ENCODE peak calls at places on chromosomes 3 and 15, in ten cellular contexts. One of them, this sample, is unnamed.

GRCh38 chr15:100738614-100739013 is 136.2 kb downstream of the ASB7 start:
- DNase-seq in fibroblast of the aortic adventitia: no peak
- DNase-seq in endodermal cell: no peak
- DNase-seq in A549: no peak
- DNase-seq in GM23338: no peak
- DNase-seq in left ventricle myocardium inferior: no peak
- DNase-seq in OCI-LY7: no peak
- DNase-seq in BJ: no peak
- DNase-seq in kidney: no peak
- DNase-seq in lower leg skin: no peak
- DNase-seq in this sample: no peak

GRCh38 chr3:52245322-52246263 is at the start of gene PPM1M:
- DNase-seq in kidney: peak
- DNase-seq in left ventricle myocardium inferior: peak
- DNase-seq in OCI-LY7: no peak
- DNase-seq in fibroblast of the aortic adventitia: peak
- DNase-seq in GM23338: peak
- DNase-seq in A549: peak
- DNase-seq in lower leg skin: no peak
- DNase-seq in BJ: no peak
- DNase-seq in endodermal cell: peak
- DNase-seq in this sample: peak

GRCh38 chr3:39383190-39383912 is at the start of gene SLC25A38:
- DNase-seq in BJ: peak
- DNase-seq in left ventricle myocardium inferior: peak
- DNase-seq in GM23338: peak
- DNase-seq in endodermal cell: peak
- DNase-seq in OCI-LY7: peak
- DNase-seq in kidney: peak
- DNase-seq in lower leg skin: peak
- DNase-seq in fibroblast of the aortic adventitia: peak
- DNase-seq in A549: peak
- DNase-seq in this sample: peak

GRCh38 chr3:53180305-53181023 is 19.5 kb downstream of the PRKCD start:
- DNase-seq in A549: no peak
- DNase-seq in BJ: no peak
- DNase-seq in lower leg skin: no peak
- DNase-seq in left ventricle myocardium inferior: no peak
- DNase-seq in GM23338: no peak
- DNase-seq in endodermal cell: no peak
- DNase-seq in fibroblast of the aortic adventitia: no peak
- DNase-seq in OCI-LY7: peak
- DNase-seq in kidney: peak
- DNase-seq in this sample: no peak

GRCh38 chr3:67957268-67957667 is 302.9 kb upstream of the SUCLG2 start:
- DNase-seq in GM23338: no peak
- DNase-seq in endodermal cell: no peak
- DNase-seq in lower leg skin: no peak
- DNase-seq in left ventricle myocardium inferior: no peak
- DNase-seq in fibroblast of the aortic adventitia: no peak
- DNase-seq in kidney: no peak
- DNase-seq in OCI-LY7: no peak
- DNase-seq in BJ: no peak
- DNase-seq in A549: no peak
- DNase-seq in this sample: no peak

GRCh38 chr3:78703944-78704343 is 1063.9 kb downstream of the ROBO1 start:
- DNase-seq in lower leg skin: no peak
- DNase-seq in fibroblast of the aortic adventitia: peak
- DNase-seq in GM23338: no peak
- DNase-seq in BJ: no peak
- DNase-seq in kidney: no peak
- DNase-seq in OCI-LY7: no peak
- DNase-seq in endodermal cell: no peak
- DNase-seq in left ventricle myocardium inferior: no peak
- DNase-seq in A549: no peak
- DNase-seq in this sample: peak

GRCh38 chr3:157412323-157412845 is 24.3 kb upstream of the PTX3 start:
- DNase-seq in OCI-LY7: no peak
- DNase-seq in kidney: no peak
- DNase-seq in GM23338: no peak
- DNase-seq in BJ: no peak
- DNase-seq in endodermal cell: no peak
- DNase-seq in fibroblast of the aortic adventitia: no peak
- DNase-seq in lower leg skin: no peak
- DNase-seq in left ventricle myocardium inferior: no peak
- DNase-seq in A549: no peak
- DNase-seq in this sample: no peak

GRCh38 chr3:196327405-196327804 is 9.4 kb upstream of the DYNLT2B start:
- DNase-seq in GM23338: peak
- DNase-seq in BJ: no peak
- DNase-seq in OCI-LY7: no peak
- DNase-seq in lower leg skin: no peak
- DNase-seq in kidney: no peak
- DNase-seq in A549: no peak
- DNase-seq in fibroblast of the aortic adventitia: no peak
- DNase-seq in endodermal cell: peak
- DNase-seq in left ventricle myocardium inferior: no peak
- DNase-seq in this sample: no peak

GRCh38 chr15:68427366-68427765 is 4.6 kb downstream of the ITGA11 start:
- DNase-seq in A549: no peak
- DNase-seq in OCI-LY7: peak
- DNase-seq in left ventricle myocardium inferior: no peak
- DNase-seq in BJ: no peak
- DNase-seq in GM23338: no peak
- DNase-seq in fibroblast of the aortic adventitia: peak
- DNase-seq in lower leg skin: no peak
- DNase-seq in endodermal cell: peak
- DNase-seq in kidney: peak
- DNase-seq in this sample: no peak

GRCh38 chr3:42019144-42019952 is 57.4 kb upstream of the ULK4 start:
- DNase-seq in left ventricle myocardium inferior: no peak
- DNase-seq in OCI-LY7: no peak
- DNase-seq in fibroblast of the aortic adventitia: no peak
- DNase-seq in BJ: no peak
- DNase-seq in endodermal cell: no peak
- DNase-seq in lower leg skin: no peak
- DNase-seq in A549: no peak
- DNase-seq in kidney: no peak
- DNase-seq in GM23338: no peak
- DNase-seq in this sample: no peak

GRCh38 chr3:50123394-50124361 is 31.4 kb upstream of the SEMA3F start:
- DNase-seq in GM23338: peak
- DNase-seq in BJ: no peak
- DNase-seq in OCI-LY7: no peak
- DNase-seq in lower leg skin: no peak
- DNase-seq in A549: no peak
- DNase-seq in fibroblast of the aortic adventitia: no peak
- DNase-seq in left ventricle myocardium inferior: no peak
- DNase-seq in kidney: peak
- DNase-seq in endodermal cell: peak
- DNase-seq in this sample: no peak

GRCh38 chr3:108818404-108818803 is 4.2 kb upstream of the TRAT1 start:
- DNase-seq in kidney: no peak
- DNase-seq in GM23338: peak
- DNase-seq in OCI-LY7: peak
- DNase-seq in fibroblast of the aortic adventitia: no peak
- DNase-seq in left ventricle myocardium inferior: no peak
- DNase-seq in lower leg skin: no peak
- DNase-seq in BJ: no peak
- DNase-seq in endodermal cell: peak
- DNase-seq in A549: peak
- DNase-seq in this sample: peak
- TF ChIP-seq CTCF in kidney: peak
- TF ChIP-seq CTCF in GM23338: peak
- TF ChIP-seq CTCF in OCI-LY7: peak
- TF ChIP-seq CTCF in fibroblast of the aortic adventitia: no peak
- TF ChIP-seq CTCF in left ventricle myocardium inferior: no peak
- TF ChIP-seq CTCF in lower leg skin: no peak
- TF ChIP-seq CTCF in BJ: no peak
- TF ChIP-seq CTCF in endodermal cell: peak
- TF ChIP-seq CTCF in A549: peak
- TF ChIP-seq CTCF in this sample: peak

DNA sequence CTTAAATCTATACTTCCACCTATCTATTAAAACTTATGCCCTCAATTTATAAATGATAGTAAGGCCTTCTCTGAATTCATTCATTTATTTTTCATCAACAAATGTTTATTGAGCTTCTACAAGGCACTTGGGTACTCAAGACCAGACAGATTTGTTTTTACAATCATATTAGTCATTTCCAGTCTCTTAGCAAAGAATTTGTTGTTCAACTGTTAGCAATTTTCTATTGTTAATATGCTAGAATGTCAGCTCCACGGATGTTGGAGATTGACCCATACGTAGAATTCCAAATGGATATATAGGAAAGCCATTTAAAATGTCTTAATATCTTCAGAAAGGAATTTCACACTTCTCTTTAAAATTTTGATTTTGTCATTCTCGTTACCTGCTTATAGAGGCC is 36.7 kb downstream of the ZBTB38 start:
- DNase-seq in A549: no peak
- DNase-seq in fibroblast of the aortic adventitia: peak
- DNase-seq in kidney: no peak
- DNase-seq in lower leg skin: no peak
- DNase-seq in BJ: no peak
- DNase-seq in GM23338: no peak
- DNase-seq in left ventricle myocardium inferior: no peak
- DNase-seq in OCI-LY7: no peak
- DNase-seq in endodermal cell: no peak
- DNase-seq in this sample: peak
- H3K4me3 ChIP-seq in A549: no peak
- H3K4me3 ChIP-seq in fibroblast of the aortic adventitia: no peak
- H3K4me3 ChIP-seq in kidney: no peak
- H3K4me3 ChIP-seq in lower leg skin: no peak
- H3K4me3 ChIP-seq in BJ: no peak
- H3K4me3 ChIP-seq in GM23338: no peak
- H3K4me3 ChIP-seq in left ventricle myocardium inferior: peak
- H3K4me3 ChIP-seq in OCI-LY7: no peak
- H3K4me3 ChIP-seq in endodermal cell: no peak
- H3K4me3 ChIP-seq in this sample: no peak

DNA sequence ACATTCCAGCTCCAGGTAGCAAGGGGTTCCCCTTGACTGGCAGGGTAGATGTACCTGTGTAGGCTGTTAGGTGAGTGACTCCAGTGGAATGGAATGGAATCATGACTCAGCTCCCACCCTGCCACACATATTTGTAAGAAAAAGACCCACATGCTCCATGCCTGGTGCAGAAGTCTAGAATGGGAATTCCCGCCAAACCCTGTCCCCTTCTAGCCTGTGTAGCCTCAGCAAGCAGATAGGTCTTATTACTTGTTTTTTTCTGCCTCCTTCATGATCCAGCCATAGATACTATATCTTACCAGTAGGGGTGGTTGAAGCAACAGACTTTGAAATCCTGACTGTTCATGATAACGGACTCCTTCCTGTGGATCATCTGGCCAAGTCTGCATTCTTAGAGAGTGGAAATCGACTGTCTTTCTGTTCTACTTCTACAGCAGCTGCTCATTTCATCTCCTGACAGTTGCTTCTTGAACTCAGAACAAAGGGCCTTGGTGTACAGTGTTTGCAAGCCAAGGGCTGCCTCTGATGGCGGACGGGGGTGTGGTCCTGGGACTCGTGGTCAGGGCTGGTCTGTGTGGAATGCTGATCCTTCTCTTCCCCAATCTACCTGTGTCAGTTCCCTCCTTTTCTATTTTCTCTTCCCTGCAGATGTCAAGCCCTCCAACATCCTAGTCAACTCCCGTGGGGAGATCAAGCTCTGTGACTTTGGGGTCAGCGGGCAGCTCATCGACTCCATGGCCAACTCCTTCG is 16.3 kb downstream of the SNAPC5 start:
- DNase-seq in endodermal cell: no peak
- DNase-seq in kidney: no peak
- DNase-seq in GM23338: no peak
- DNase-seq in BJ: no peak
- DNase-seq in left ventricle myocardium inferior: no peak
- DNase-seq in OCI-LY7: no peak
- DNase-seq in A549: no peak
- DNase-seq in fibroblast of the aortic adventitia: no peak
- DNase-seq in lower leg skin: no peak
- DNase-seq in this sample: no peak
- TF ChIP-seq CTCF in endodermal cell: peak
- TF ChIP-seq CTCF in kidney: no peak
- TF ChIP-seq CTCF in GM23338: no peak
- TF ChIP-seq CTCF in BJ: no peak
- TF ChIP-seq CTCF in left ventricle myocardium inferior: no peak
- TF ChIP-seq CTCF in OCI-LY7: no peak
- TF ChIP-seq CTCF in A549: no peak
- TF ChIP-seq CTCF in fibroblast of the aortic adventitia: no peak
- TF ChIP-seq CTCF in lower leg skin: no peak
- TF ChIP-seq CTCF in this sample: no peak

GRCh38 chr3:71050133-71050520 is 533.4 kb downstream of the FOXP1 start:
- DNase-seq in BJ: no peak
- DNase-seq in fibroblast of the aortic adventitia: peak
- DNase-seq in OCI-LY7: no peak
- DNase-seq in kidney: no peak
- DNase-seq in endodermal cell: no peak
- DNase-seq in A549: peak
- DNase-seq in GM23338: no peak
- DNase-seq in lower leg skin: no peak
- DNase-seq in left ventricle myocardium inferior: no peak
- DNase-seq in this sample: peak

GRCh38 chr3:71052725-71053124 is 530.8 kb downstream of the FOXP1 start:
- DNase-seq in kidney: no peak
- DNase-seq in BJ: no peak
- DNase-seq in endodermal cell: no peak
- DNase-seq in GM23338: no peak
- DNase-seq in fibroblast of the aortic adventitia: no peak
- DNase-seq in left ventricle myocardium inferior: no peak
- DNase-seq in lower leg skin: no peak
- DNase-seq in OCI-LY7: no peak
- DNase-seq in A549: no peak
- DNase-seq in this sample: no peak

GRCh38 chr3:71051893-71052687 is 531.4 kb downstream of the FOXP1 start:
- DNase-seq in GM23338: no peak
- DNase-seq in kidney: no peak
- DNase-seq in lower leg skin: no peak
- DNase-seq in left ventricle myocardium inferior: no peak
- DNase-seq in endodermal cell: no peak
- DNase-seq in OCI-LY7: no peak
- DNase-seq in A549: no peak
- DNase-seq in BJ: no peak
- DNase-seq in fibroblast of the aortic adventitia: peak
- DNase-seq in this sample: peak

GRCh38 chr3:71050521-71051258 is 532.8 kb downstream of the FOXP1 start:
- DNase-seq in kidney: no peak
- DNase-seq in GM23338: no peak
- DNase-seq in A549: no peak
- DNase-seq in endodermal cell: no peak
- DNase-seq in BJ: no peak
- DNase-seq in left ventricle myocardium inferior: no peak
- DNase-seq in OCI-LY7: no peak
- DNase-seq in lower leg skin: no peak
- DNase-seq in fibroblast of the aortic adventitia: no peak
- DNase-seq in this sample: peak

DNA sequence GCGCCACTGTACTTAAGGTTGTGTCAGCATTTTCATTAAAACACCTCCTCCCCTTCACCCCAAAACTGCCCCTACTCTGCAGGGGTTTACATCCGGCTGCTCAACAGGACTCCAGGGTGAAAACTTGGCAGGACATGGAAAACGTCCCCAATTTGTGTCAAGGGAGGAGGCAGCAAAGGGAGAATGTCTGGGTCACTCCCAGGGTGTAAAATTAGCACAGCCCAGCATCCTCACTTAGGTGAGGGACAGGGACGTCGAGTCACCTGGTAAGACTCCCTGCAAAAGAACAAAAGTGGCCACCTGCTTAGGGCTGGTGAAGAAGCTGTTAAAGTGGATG is 532.3 kb downstream of the FOXP1 start:
- DNase-seq in endodermal cell: no peak
- DNase-seq in lower leg skin: no peak
- DNase-seq in A549: no peak
- DNase-seq in OCI-LY7: no peak
- DNase-seq in BJ: no peak
- DNase-seq in GM23338: no peak
- DNase-seq in left ventricle myocardium inferior: no peak
- DNase-seq in kidney: no peak
- DNase-seq in fibroblast of the aortic adventitia: no peak
- DNase-seq in this sample: no peak
- H3K4me3 ChIP-seq in endodermal cell: no peak
- H3K4me3 ChIP-seq in lower leg skin: no peak
- H3K4me3 ChIP-seq in A549: no peak
- H3K4me3 ChIP-seq in OCI-LY7: no peak
- H3K4me3 ChIP-seq in BJ: no peak
- H3K4me3 ChIP-seq in GM23338: peak
- H3K4me3 ChIP-seq in left ventricle myocardium inferior: no peak
- H3K4me3 ChIP-seq in kidney: no peak
- H3K4me3 ChIP-seq in fibroblast of the aortic adventitia: no peak
- H3K4me3 ChIP-seq in this sample: no peak